ENCODE peak calls at places on chromosomes 12 and 14, in four cellular contexts. B is AG08396; C is GM18507; X is activated T-helper 1 cell treated with anti-CD3 and anti-CD28 coated beads, Interleukin-12 subunit alpha, Interleukin-12 subunit beta, Interleukin-2, Interleukin-4 antibody, amounts not matched to agents 30 ng/mL and 10 ng/mL and 1 ng/mL, durations not matched to agents 14 hours and 24 hours and 36 hours. N is an unnamed sample.

GRCh38 chr12:77324416-77324762 is 259.0 kb upstream of the E2F7 start:
- DNase-seq in X (no peak), C (no peak), B (no peak), N (no peak)

GRCh38 chr12:49415426-49416040 is 48.3 kb downstream of the SPATS2 start:
- DNase-seq in B (no peak), C (no peak), X (no peak), N (no peak)

GRCh38 chr14:78405071-78405856 is 235.1 kb downstream of the NRXN3 start:
- DNase-seq in X (no peak), C (no peak), B (no peak), N (no peak)

GRCh38 chr12:124312601-124313000 is 17.7 kb downstream of the RFLNA start:
- DNase-seq in X (no peak), C (no peak), B (no peak), N (no peak)

GRCh38 chr12:111446044-111446581 is 40.4 kb downstream of the SH2B3 start:
- DNase-seq in X (no peak), C (no peak), B (no peak), N (peak; percentile 34)

GRCh38 chr14:41285193-41285748 is 321.4 kb upstream of the LRFN5 start:
- DNase-seq in B (no peak), C (no peak), X (no peak), N (peak; percentile 26)

GRCh38 chr12:3483089-3483488 is 7.9 kb upstream of the PRMT8 start:
- DNase-seq in B (no peak), C (no peak), X (no peak), N (no peak)

GRCh38 chr12:44647891-44648690 is 228.0 kb downstream of the NELL2 start:
- DNase-seq in X (no peak), C (no peak), B (no peak), N (no peak)

GRCh38 chr12:19244312-19244711 is 114.8 kb downstream of the PLEKHA5 start:
- DNase-seq in X (no peak), B (no peak), C (no peak), N (no peak)

GRCh38 chr12:130026608-130027176 is 122.9 kb upstream of the TMEM132D start:
- DNase-seq in X (no peak), B (no peak), C (no peak), N (peak; percentile 35)

GRCh38 chr14:73935666-73936065 is 14.2 kb downstream of the FAM161B start:
- DNase-seq in C (no peak), B (peak; percentile 24), X (no peak), N (no peak)

GRCh38 chr14:61321385-61322010 is at the start of gene PRKCH:
- DNase-seq in B (peak; percentile 60), X (peak; percentile 82), C (peak; percentile 11), N (peak; percentile 76)

GRCh38 chr12:55659486-55660385 is 23.0 kb downstream of the OR10P1 start:
- DNase-seq in C (no peak), B (peak; percentile 18), X (no peak), N (no peak)

GRCh38 chr12:80714055-80714454 is 2.7 kb upstream of the MYF5 start:
- DNase-seq in X (no peak), B (no peak), C (no peak), N (no peak)

GRCh38 chr14:73795466-73795865 is 56.2 kb upstream of the PTGR2 start:
- DNase-seq in B (no peak), C (no peak), X (no peak), N (no peak)

GRCh38 chr12:108738165-108738564 is 6.8 kb upstream of the CORO1C start:
- DNase-seq in X (no peak), C (no peak), B (no peak), N (no peak)

GRCh38 chr12:1807107-1807478 is 13.3 kb upstream of the LRTM2 start:
- DNase-seq in C (no peak), X (no peak), B (no peak), N (no peak)

GRCh38 chr12:26523708-26524150 is 309.3 kb downstream of the ITPR2 start:
- DNase-seq in B (peak; percentile 73), X (no peak), C (no peak), N (peak; percentile 93)

GRCh38 chr12:26608706-26609105 is 224.3 kb downstream of the ITPR2 start:
- DNase-seq in B (no peak), X (no peak), C (no peak), N (no peak)

GRCh38 chr14:94269156-94269555 is 23.9 kb downstream of the SERPINA10 start:
- DNase-seq in X (no peak), C (no peak), B (no peak), N (no peak)

GRCh38 chr14:24095196-24096068 is 1.3 kb downstream of the PCK2 start:
- DNase-seq in C (peak; percentile 87), X (no peak), B (peak; percentile 67), N (no peak)

GRCh38 chr12:130764475-130765185 is 48.5 kb upstream of the RIMBP2 start:
- DNase-seq in X (peak; percentile 17), B (peak; percentile 23), C (no peak), N (no peak)

GRCh38 chr12:3527736-3528135 is 36.7 kb downstream of the PRMT8 start:
- DNase-seq in B (no peak), C (no peak), X (no peak), N (no peak)

GRCh38 chr14:93962701-93963601 is 13.4 kb downstream of the ASB2 start:
- DNase-seq in B (no peak), C (no peak), X (peak; percentile 73), N (no peak)

GRCh38 chr14:51066576-51066975 is 28.3 kb downstream of the TRIM9 start:
- DNase-seq in X (no peak), B (no peak), C (no peak), N (no peak)

GRCh38 chr14:82641050-82641540 is 1107.4 kb upstream of the SEL1L start:
- DNase-seq in B (no peak), C (no peak), X (no peak), N (no peak)